ENCODE peak calls at places on chromosome 21, in ten cellular contexts. G is psoas muscle; O is cardiac septum; Q is prostate gland; L is stimulated activated CD8-positive, alpha-beta memory T cell treated with anti-CD3 and anti-CD28 coated beads, Interleukin-4, amount 100 ng/mL, for 1 hour; E is T-cell; Z is endothelial cell; X is posterior cingulate gyrus; M is hypothalamus; W is GM12865. R is an unnamed sample.

GRCh38 chr21:44027607-44028286 is 15.6 kb downstream of the TRAPPC10 start:
- DNase-seq in O (no peak), W (no peak), L (no peak), E (no peak), Q (no peak), M (no peak), Z (no peak), X (no peak), G (no peak), R (no peak)

GRCh38 chr21:42942244-42942643 is 16.8 kb upstream of the ERVH48-1 start:
- DNase-seq in Z (no peak), Q (no peak), X (no peak), M (no peak), L (no peak), W (no peak), E (no peak), G (no peak), O (no peak), R (no peak)

GRCh38 chr21:44592446-44593365 is at the start of gene KRTAP10-6:
- DNase-seq in Q (no peak), Z (no peak), X (peak), M (no peak), L (no peak), E (no peak), O (no peak), W (no peak), G (no peak), R (no peak)

GRCh38 chr21:32411366-32412161 is 942 bp upstream of the EVA1C start:
- DNase-seq in Q (peak), W (no peak), O (peak), L (no peak), X (peak), G (peak), M (peak), Z (peak), E (peak), R (no peak)

GRCh38 chr21:46486481-46487000 is 27.9 kb downstream of the DIP2A start:
- DNase-seq in M (no peak), O (no peak), W (no peak), Q (peak), G (no peak), X (no peak), L (no peak), Z (no peak), E (no peak), R (no peak)

GRCh38 chr21:44657635-44658183 is at the start of gene KRTAP12-3:
- DNase-seq in E (peak), M (no peak), Q (no peak), W (peak), L (peak), G (no peak), Z (no peak), X (no peak), O (no peak), R (no peak)

GRCh38 chr21:21851205-21851604 is 853.0 kb downstream of the NCAM2 start:
- DNase-seq in M (no peak), X (no peak), L (no peak), Z (no peak), O (no peak), Q (no peak), W (no peak), G (no peak), E (no peak), R (no peak)

GRCh38 chr21:41500354-41500753 is 7.6 kb downstream of the TMPRSS2 start:
- DNase-seq in G (no peak), O (no peak), M (no peak), E (no peak), Q (no peak), W (no peak), Z (no peak), X (no peak), L (no peak), R (no peak)

GRCh38 chr21:35350965-35351364 is 301.9 kb upstream of the RUNX1 start:
- DNase-seq in W (no peak), L (no peak), M (no peak), E (no peak), Z (no peak), O (no peak), Q (no peak), G (no peak), X (no peak), R (no peak)

GRCh38 chr21:35102488-35103407 is 53.6 kb upstream of the RUNX1 start:
- DNase-seq in O (peak), X (peak), Z (no peak), G (peak), E (peak), Q (no peak), W (peak), L (no peak), M (peak), R (peak)

GRCh38 chr21:46295996-46296752 is 10.0 kb downstream of the YBEY start:
- DNase-seq in W (no peak), Q (no peak), X (peak), O (peak), E (no peak), G (peak), Z (no peak), M (peak), L (peak), R (peak)

GRCh38 chr21:34724131-34724856 is 55.5 kb downstream of the CLIC6 start:
- DNase-seq in Q (no peak), O (no peak), Z (no peak), L (no peak), G (no peak), M (no peak), W (no peak), E (no peak), X (no peak), R (no peak)

GRCh38 chr21:42556960-42557359 is 43.3 kb downstream of the SLC37A1 start:
- DNase-seq in E (no peak), Z (no peak), X (peak), G (no peak), M (no peak), L (no peak), W (peak), O (peak), Q (no peak), R (no peak)

GRCh38 chr21:25283720-25284119 is 323.6 kb downstream of the MRPL39 start:
- DNase-seq in Z (peak), M (no peak), Q (no peak), L (no peak), G (no peak), E (no peak), X (no peak), W (peak), O (no peak), R (peak)

GRCh38 chr21:45142469-45142868 is 68.1 kb downstream of the ADARB1 start:
- DNase-seq in M (no peak), Q (no peak), E (no peak), X (no peak), Z (no peak), W (no peak), L (no peak), G (peak), O (peak), R (no peak)

GRCh38 chr21:36689324-36689723 is 9.6 kb upstream of the SIM2 start:
- DNase-seq in L (no peak), G (no peak), M (no peak), X (no peak), E (no peak), W (no peak), Z (no peak), O (no peak), Q (no peak), R (no peak)

GRCh38 chr21:15140321-15141019 is 75.7 kb upstream of the NRIP1 start:
- DNase-seq in M (no peak), W (no peak), Z (no peak), O (no peak), L (no peak), G (no peak), Q (no peak), X (no peak), E (no peak), R (no peak)

GRCh38 chr21:45200596-45201296 is 86.9 kb downstream of the POFUT2 start:
- DNase-seq in X (no peak), Z (no peak), G (no peak), O (no peak), W (no peak), M (no peak), L (no peak), Q (no peak), E (no peak), R (no peak)

GRCh38 chr21:33780631-33781030 is 135.0 kb downstream of the ATP5PO start:
- DNase-seq in O (no peak), E (no peak), G (no peak), M (no peak), Z (no peak), L (no peak), W (no peak), X (no peak), Q (no peak), R (no peak)

GRCh38 chr21:43347461-43347860 is 79.5 kb downstream of the SIK1 start:
- DNase-seq in X (no peak), O (no peak), G (no peak), Q (no peak), E (no peak), M (no peak), L (no peak), Z (no peak), W (no peak), R (no peak)

GRCh38 chr21:30126575-30126974 is 40.0 kb downstream of the CLDN17 start:
- DNase-seq in X (no peak), Q (no peak), E (no peak), M (no peak), G (no peak), L (no peak), Z (no peak), W (no peak), O (no peak), R (no peak)

GRCh38 chr21:35611752-35612151 is 448.6 kb downstream of the SETD4 start:
- DNase-seq in Z (no peak), L (no peak), Q (no peak), E (no peak), O (no peak), W (no peak), M (no peak), G (no peak), X (no peak), R (no peak)

GRCh38 chr21:38938343-38938742 is 132.6 kb downstream of the ETS2 start:
- DNase-seq in Z (peak), G (no peak), L (no peak), E (peak), W (peak), O (no peak), Q (no peak), M (no peak), X (no peak), R (no peak)

GRCh38 chr21:31425158-31425557 is 81.1 kb upstream of the TIAM1 start:
- DNase-seq in W (no peak), O (no peak), X (no peak), M (no peak), Q (no peak), L (no peak), Z (no peak), E (no peak), G (no peak), R (no peak)

GRCh38 chr21:15651172-15651571 is 78.6 kb upstream of the USP25 start:
- DNase-seq in O (no peak), Q (no peak), E (no peak), M (no peak), W (no peak), Z (no peak), G (no peak), L (no peak), X (no peak), R (no peak)

GRCh38 chr21:37128069-37128468 is 55.0 kb downstream of the TTC3 start:
- DNase-seq in Q (peak), W (no peak), M (no peak), L (no peak), E (no peak), X (no peak), G (no peak), Z (no peak), O (no peak), R (no peak)

GRCh38 chr21:44485254-44485793 is 30.0 kb downstream of the LRRC3 start:
- DNase-seq in E (no peak), G (no peak), O (no peak), W (no peak), L (peak), Q (no peak), X (no peak), Z (no peak), M (no peak), R (no peak)

GRCh38 chr21:41941941-41942340 is 11.9 kb downstream of the C2CD2 start:
- DNase-seq in W (no peak), O (no peak), X (peak), G (no peak), L (no peak), Q (no peak), M (no peak), E (no peak), Z (no peak), R (no peak)

GRCh38 chr21:45607021-45607921 is 36.3 kb upstream of the PCBP3 start:
- DNase-seq in X (peak), L (no peak), O (no peak), Z (no peak), Q (no peak), G (no peak), M (no peak), E (peak), W (no peak), R (no peak)

GRCh38 chr21:38766987-38767722 is 38.6 kb upstream of the ETS2 start:
- DNase-seq in G (no peak), Z (no peak), Q (peak), X (no peak), E (peak), M (no peak), O (no peak), W (peak), L (peak), R (peak)

GRCh38 chr21:45317401-45318145 is 29.9 kb upstream of the POFUT2 start:
- DNase-seq in Q (no peak), X (peak), Z (no peak), M (no peak), L (no peak), G (no peak), W (no peak), E (no peak), O (peak), R (no peak)

GRCh38 chr21:41360072-41360821 is 1.6 kb upstream of the MX2 start:
- DNase-seq in W (no peak), M (no peak), Q (peak), Z (no peak), G (peak), E (no peak), X (no peak), O (peak), L (no peak), R (no peak)

GRCh38 chr21:32334980-32335471 is 36.4 kb downstream of the MRAP start:
- DNase-seq in W (no peak), Q (no peak), L (no peak), O (peak), E (no peak), G (no peak), M (peak), X (peak), Z (no peak), R (no peak)

GRCh38 chr21:44575307-44576024 is 1.9 kb downstream of the KRTAP10-4 start:
- DNase-seq in E (no peak), O (no peak), X (no peak), G (no peak), M (no peak), Z (no peak), L (no peak), Q (no peak), W (no peak), R (no peak)

GRCh38 chr21:41142051-41142795 is 25.7 kb upstream of the BACE2 start:
- DNase-seq in M (no peak), W (no peak), Q (peak), O (no peak), Z (no peak), X (peak), G (peak), L (no peak), E (no peak), R (no peak)

GRCh38 chr21:42057861-42058437 is 13.2 kb upstream of the UMODL1 start:
- DNase-seq in W (no peak), O (no peak), L (no peak), Z (no peak), X (peak), Q (no peak), M (no peak), G (no peak), E (no peak), R (no peak)

GRCh38 chr21:23016617-23017016 is 2018.4 kb downstream of the NCAM2 start:
- DNase-seq in Z (peak), L (no peak), O (no peak), W (no peak), Q (no peak), G (no peak), X (no peak), E (no peak), M (no peak), R (no peak)

R was measured in AML-193.